ENCODE peak calls at places on chromosomes 3 and 15, in nine cellular contexts. K, Q, M, T, H, W, O, I and S are unnamed samples.
A peak's percentile ranks its signal among the peaks of the same experiment; 100 is the strongest.

GRCh38 chr3:184648726-184649125 is 63.1 kb downstream of the MAGEF1 start:
- DNase-seq in W (no peak), K (no peak), Q (no peak), M (no peak), I (no peak), T (peak; percentile 39), O (no peak), H (no peak), S (no peak)

GRCh38 chr3:111801697-111802655 is 57.1 kb upstream of the PHLDB2 start:
- DNase-seq in Q (peak; percentile 31), O (peak; percentile 89), T (peak; percentile 97), H (no peak), I (no peak), W (no peak), M (no peak), K (no peak), S (no peak)

GRCh38 chr3:119497824-119498187 is 541 bp upstream of the TIMMDC1 start:
- DNase-seq in I (no peak), K (peak; percentile 25), O (peak; percentile 21), Q (peak; percentile 11), M (no peak), W (no peak), H (no peak), T (peak; percentile 29), S (peak; percentile 48)

GRCh38 chr15:40328176-40328575 is 4.7 kb downstream of the INAFM2 start:
- DNase-seq in K (no peak), Q (peak; percentile 47), W (no peak), I (no peak), T (no peak), H (no peak), M (no peak), O (peak; percentile 74), S (no peak)

GRCh38 chr15:36525430-36525829 is 54.0 kb upstream of the CDIN1 start:
- DNase-seq in H (no peak), I (no peak), O (no peak), M (no peak), K (no peak), W (no peak), T (no peak), Q (no peak), S (no peak)

GRCh38 chr15:67717776-67718175 is 107.5 kb upstream of the SKOR1 start:
- DNase-seq in T (no peak), I (no peak), H (no peak), M (no peak), O (no peak), Q (no peak), W (no peak), K (no peak), S (no peak)

GRCh38 chr3:41418961-41419691 is 219.8 kb downstream of the CTNNB1 start:
- DNase-seq in I (no peak), H (no peak), T (peak; percentile 80), M (no peak), W (peak; percentile 10), O (peak; percentile 45), K (peak; percentile 2), Q (peak; percentile 15), S (peak; percentile 35)

GRCh38 chr3:64687781-64688515 is at the start of gene ADAMTS9:
- DNase-seq in H (no peak), W (no peak), K (no peak), O (peak; percentile 60), M (no peak), Q (peak; percentile 85), I (no peak), T (peak; percentile 87), S (no peak)

GRCh38 chr15:92631721-92632120 is 23.9 kb downstream of the FAM174B start:
- DNase-seq in K (no peak), H (no peak), M (no peak), I (no peak), O (no peak), Q (no peak), W (no peak), T (no peak), S (peak; percentile 20)

GRCh38 chr15:58384667-58385066 is 47.1 kb upstream of the LIPC start:
- DNase-seq in K (no peak), I (no peak), W (no peak), Q (no peak), M (no peak), O (no peak), T (no peak), H (no peak), S (no peak)

GRCh38 chr3:6035626-6036025 is 825.3 kb upstream of the GRM7 start:
- DNase-seq in O (no peak), K (no peak), H (no peak), Q (no peak), M (no peak), W (no peak), T (no peak), I (no peak), S (no peak)

GRCh38 chr3:127135241-127136023 is 57.5 kb upstream of the PRR23E start:
- DNase-seq in M (no peak), Q (peak; percentile 69), O (peak; percentile 6), K (no peak), T (no peak), W (no peak), I (no peak), H (no peak), S (peak; percentile 3)

GRCh38 chr3:153289334-153289808 is 127.3 kb downstream of the RAP2B start:
- DNase-seq in W (no peak), T (peak; percentile 21), H (no peak), M (no peak), Q (peak; percentile 18), O (peak; percentile 63), K (no peak), I (no peak), S (peak; percentile 38)

GRCh38 chr3:113183748-113184661 is 27.4 kb upstream of the BOC start:
- DNase-seq in Q (no peak), T (peak; percentile 33), O (peak; percentile 34), M (no peak), H (no peak), K (no peak), I (no peak), W (no peak), S (no peak)

GRCh38 chr3:170469151-170470062 is 50.7 kb downstream of the CLDN11 start:
- DNase-seq in M (no peak), I (peak; percentile 18), K (no peak), O (peak; percentile 83), W (no peak), T (peak; percentile 83), H (no peak), Q (peak; percentile 79), S (no peak)

GRCh38 chr3:8962226-8962861 is 928 bp downstream of the RAD18 start:
- DNase-seq in W (no peak), T (no peak), K (peak; percentile 37), I (no peak), H (no peak), O (peak; percentile 16), Q (no peak), M (no peak), S (peak; percentile 18)

GRCh38 chr15:33955945-33956344 is 12.4 kb upstream of the CHRM5 start:
- DNase-seq in T (no peak), Q (no peak), I (peak; percentile 26), K (no peak), H (no peak), M (no peak), O (no peak), W (no peak), S (no peak)

GRCh38 chr3:190017575-190018288 is 103.0 kb downstream of the P3H2 start:
- DNase-seq in O (peak; percentile 84), T (peak; percentile 88), M (no peak), K (peak; percentile 6), W (no peak), I (no peak), Q (peak; percentile 48), H (no peak), S (no peak)

GRCh38 chr3:58366699-58367098 is 34.0 kb downstream of the PXK start:
- DNase-seq in H (no peak), M (no peak), Q (no peak), T (peak; percentile 25), O (peak; percentile 34), K (no peak), W (no peak), I (no peak), S (no peak)

GRCh38 chr15:90686435-90687218 is 30.5 kb upstream of the BLM start:
- DNase-seq in O (peak; percentile 31), T (no peak), W (peak; percentile 57), I (no peak), K (peak; percentile 52), Q (no peak), M (no peak), H (no peak), S (peak; percentile 88)

GRCh38 chr3:115792206-115792955 is 169.1 kb downstream of the GAP43 start:
- DNase-seq in O (peak; percentile 52), I (no peak), T (peak; percentile 40), Q (no peak), M (no peak), K (no peak), H (peak; percentile 70), W (peak; percentile 14), S (no peak)

GRCh38 chr3:142857056-142857455 is 31.8 kb downstream of the PCOLCE2 start:
- DNase-seq in O (no peak), H (no peak), K (peak; percentile 48), T (no peak), Q (no peak), W (no peak), M (no peak), I (no peak), S (peak; percentile 8)

GRCh38 chr15:48049736-48050135 is 71.1 kb upstream of the SLC24A5 start:
- DNase-seq in H (no peak), T (no peak), M (no peak), O (no peak), I (no peak), K (no peak), Q (no peak), W (no peak), S (no peak)

GRCh38 chr15:60993008-60993407 is 236.1 kb downstream of the RORA start:
- DNase-seq in Q (peak; percentile 55), O (peak; percentile 82), H (no peak), T (peak; percentile 20), W (no peak), I (no peak), K (no peak), M (no peak), S (no peak)

GRCh38 chr15:76239786-76240185 is 71.5 kb downstream of the ETFA start:
- DNase-seq in T (no peak), K (no peak), I (no peak), O (peak; percentile 18), W (no peak), H (no peak), M (no peak), Q (no peak), S (no peak)

GRCh38 chr3:122324871-122325323 is at the start of gene CSTA:
- DNase-seq in Q (peak; percentile 25), I (no peak), K (no peak), W (no peak), H (no peak), M (no peak), O (no peak), T (peak; percentile 36), S (no peak)

GRCh38 chr3:156465222-156465621 is 89.7 kb downstream of the SSR3 start:
- DNase-seq in K (no peak), W (no peak), I (no peak), M (no peak), O (no peak), T (no peak), Q (no peak), H (no peak), S (no peak)

GRCh38 chr3:193909387-193909786 is 226.6 kb upstream of the HES1 start:
- DNase-seq in O (no peak), W (peak; percentile 41), K (no peak), I (no peak), M (no peak), Q (no peak), H (no peak), T (no peak), S (no peak)

GRCh38 chr3:60431599-60431958 is 819.7 kb downstream of the FHIT start:
- DNase-seq in W (no peak), Q (peak; percentile 22), O (peak; percentile 48), H (no peak), K (peak; percentile 16), I (no peak), M (no peak), T (peak; percentile 71), S (no peak)

GRCh38 chr3:156297582-156297981 is 177.2 kb downstream of the KCNAB1 start:
- DNase-seq in W (no peak), O (no peak), Q (no peak), M (no peak), K (no peak), I (no peak), T (no peak), H (no peak), S (no peak)

GRCh38 chr15:78182821-78183220 is 33.7 kb downstream of the IDH3A start:
- DNase-seq in O (no peak), K (no peak), Q (no peak), W (no peak), T (no peak), H (peak; percentile 15), M (no peak), I (no peak), S (no peak)